ENCODE peak calls at places on chromosomes 2 and 18, in five cellular contexts. Y is substantia nigra, I is uterus, Z is pancreas, D is hippocampal formation. S is an unnamed sample.

GRCh38 chr2:149192425-149192824 is 138.0 kb upstream of the LYPD6 start:
- DNase-seq in Z (no peak), D (no peak), I (no peak), Y (no peak), S (no peak)

GRCh38 chr2:133986076-133986837 is 267.6 kb upstream of the MGAT5 start:
- DNase-seq in Z (no peak), D (no peak), Y (no peak), I (no peak), S (no peak)

GRCh38 chr2:191650896-191651773 is 26.8 kb upstream of the NABP1 start:
- DNase-seq in Y (no peak), Z (no peak), D (no peak), I (no peak), S (no peak)

GRCh38 chr2:54582987-54583386 is 126.9 kb downstream of the SPTBN1 start:
- DNase-seq in I (no peak), Y (no peak), D (no peak), Z (no peak), S (no peak)

GRCh38 chr2:69915050-69915945 is at the start of gene MXD1:
- DNase-seq in Y (peak), Z (peak), I (no peak), D (no peak), S (peak)

GRCh38 chr2:56718413-56718812 is 534.6 kb downstream of the CCDC85A start:
- DNase-seq in Z (no peak), D (no peak), I (no peak), Y (no peak), S (no peak)

GRCh38 chr2:207801259-207801658 is 31.6 kb upstream of the FZD5 start:
- DNase-seq in Z (no peak), D (no peak), I (no peak), Y (no peak), S (no peak)

GRCh38 chr2:227861011-227861410 is 10.4 kb upstream of the DAW1 start:
- DNase-seq in Y (no peak), I (no peak), Z (no peak), D (no peak), S (no peak)

GRCh38 chr2:186995092-186995491 is 146.1 kb upstream of the ZSWIM2 start:
- DNase-seq in I (no peak), Y (no peak), Z (no peak), D (no peak), S (no peak)

GRCh38 chr2:199806179-199806578 is 44.8 kb downstream of the FTCDNL1 start:
- DNase-seq in I (no peak), Z (no peak), Y (no peak), D (no peak), S (peak)

GRCh38 chr2:202147775-202148174 is 74.7 kb downstream of the KIAA2012 start:
- DNase-seq in Z (no peak), I (no peak), Y (no peak), D (no peak), S (no peak)

GRCh38 chr2:173053043-173053699 is 22.5 kb upstream of the MAP3K20 start:
- DNase-seq in Z (no peak), D (no peak), Y (no peak), I (no peak), S (no peak)

GRCh38 chr18:58615150-58616132 is 13.4 kb downstream of the ALPK2 start:
- DNase-seq in Z (no peak), D (no peak), Y (no peak), I (no peak), S (no peak)

GRCh38 chr2:168180914-168181313 is 66.5 kb downstream of the STK39 start:
- DNase-seq in I (no peak), D (peak), Y (no peak), Z (no peak), S (no peak)

GRCh38 chr2:120344991-120345975 is 653 bp upstream of the INHBB start:
- DNase-seq in I (no peak), D (no peak), Z (no peak), Y (no peak), S (peak)

GRCh38 chr2:61807036-61807757 is 46.7 kb downstream of the FAM161A start:
- DNase-seq in Z (no peak), I (no peak), D (no peak), Y (no peak), S (no peak)